ENCODE peak calls at places on chromosomes 13 and 19, in five cellular contexts. T is PC-9, X is neuronal stem cell, Q is trophoblast cell, A is GM23338. D is an unnamed sample.

GRCh38 chr13:25068810-25069209 is 27.1 kb upstream of the PABPC3 start:
- DNase-seq in T (no peak), X (no peak), Q (no peak), A (no peak), D (no peak)

GRCh38 chr19:1883784-1884183 is 1.5 kb downstream of the ABHD17A start:
- DNase-seq in T (no peak), X (no peak), Q (no peak), A (no peak), D (no peak)

GRCh38 chr19:42081584-42082258 is 5.8 kb downstream of the ZNF574 start:
- DNase-seq in T (no peak), X (no peak), Q (no peak), A (peak; percentile 46), D (peak; percentile 69)

GRCh38 chr19:7386308-7386707 is 37.6 kb downstream of the ARHGEF18 start:
- DNase-seq in T (peak; percentile 57), X (no peak), Q (peak; percentile 89), A (peak; percentile 52), D (no peak)

GRCh38 chr13:24683833-24684599 is 3.8 kb downstream of the ATP12A start:
- DNase-seq in T (peak; percentile 51), X (peak; percentile 59), Q (no peak), A (peak; percentile 88), D (peak; percentile 40)

GRCh38 chr19:6262519-6262918 is 17.3 kb downstream of the MLLT1 start:
- DNase-seq in T (no peak), X (no peak), Q (no peak), A (no peak), D (no peak)

GRCh38 chr13:99389520-99390304 is 82.5 kb upstream of the GPR183 start:
- DNase-seq in T (no peak), X (no peak), Q (no peak), A (no peak), D (no peak)

GRCh38 chr13:114311908-114312307 is 2.4 kb upstream of the CHAMP1 start:
- DNase-seq in T (no peak), X (no peak), Q (no peak), A (no peak), D (no peak)

GRCh38 chr13:113880651-113881611 is 17.1 kb upstream of the GAS6 start:
- DNase-seq in T (no peak), X (no peak), Q (no peak), A (no peak), D (no peak)

GRCh38 chr19:11024259-11024658 is 63.4 kb downstream of the SMARCA4 start:
- DNase-seq in T (no peak), X (no peak), Q (no peak), A (no peak), D (no peak)

GRCh38 chr19:30339624-30340525 is 32.3 kb upstream of the ZNF536 start:
- DNase-seq in T (no peak), X (no peak), Q (no peak), A (no peak), D (no peak)

GRCh38 chr19:55452381-55453325 is 8.8 kb downstream of the ISOC2 start:
- DNase-seq in T (no peak), X (peak; percentile 92), Q (no peak), A (peak; percentile 95), D (peak; percentile 70)

GRCh38 chr19:6667114-6667627 is 2.8 kb downstream of the TNFSF14 start:
- DNase-seq in T (peak; percentile 60), X (no peak), Q (peak; percentile 84), A (no peak), D (no peak)

GRCh38 chr19:42253245-42254082 is 1.5 kb downstream of the ERF start:
- DNase-seq in T (peak; percentile 64), X (peak; percentile 73), Q (peak; percentile 20), A (peak; percentile 79), D (peak; percentile 68)

GRCh38 chr13:113652404-113653263 is 5.4 kb downstream of the ATP4B start:
- DNase-seq in T (no peak), X (no peak), Q (no peak), A (no peak), D (no peak)

GRCh38 chr19:2087621-2088100 is 8.5 kb downstream of the MOB3A start:
- DNase-seq in T (no peak), X (no peak), Q (peak; percentile 19), A (no peak), D (no peak)

GRCh38 chr19:1492474-1493006 is 1.6 kb downstream of the REEP6 start:
- DNase-seq in T (no peak), X (no peak), Q (no peak), A (no peak), D (no peak)

GRCh38 chr19:17686027-17686511 is 2.1 kb downstream of the UNC13A start:
- DNase-seq in T (no peak), X (no peak), Q (no peak), A (peak; percentile 69), D (peak; percentile 42)

GRCh38 chr13:86403213-86403612 is 604.0 kb upstream of the SLITRK6 start:
- DNase-seq in T (no peak), X (no peak), Q (no peak), A (no peak), D (no peak)

GRCh38 chr13:112851107-112852046 is 117.6 kb upstream of the MCF2L start:
- DNase-seq in T (no peak), X (no peak), Q (peak; percentile 93), A (no peak), D (no peak)

GRCh38 chr19:55146648-55147218 is 2.3 kb downstream of the TNNT1 start:
- DNase-seq in T (peak; percentile 91), X (no peak), Q (no peak), A (peak; percentile 96), D (no peak)

GRCh38 chr19:51948979-51949378 is 21.7 kb downstream of the ZNF613 start:
- DNase-seq in T (no peak), X (no peak), Q (no peak), A (peak; percentile 13), D (no peak)

GRCh38 chr13:111325941-111326620 is 5.6 kb downstream of the TEX29 start:
- DNase-seq in T (no peak), X (no peak), Q (no peak), A (no peak), D (no peak)

GRCh38 chr13:90690458-90691063 is 656.9 kb upstream of the MIR17HG start:
- DNase-seq in T (no peak), X (no peak), Q (no peak), A (no peak), D (no peak)

GRCh38 chr13:52744842-52745241 is 5.2 kb upstream of the CNMD start:
- DNase-seq in T (no peak), X (no peak), Q (no peak), A (no peak), D (no peak)

GRCh38 chr13:32829676-32830091 is 186.5 kb upstream of the KL start:
- DNase-seq in T (peak; percentile 74), X (no peak), Q (peak; percentile 88), A (no peak), D (peak; percentile 67)

GRCh38 chr13:94706101-94706853 is 6.1 kb downstream of the SOX21 start:
- DNase-seq in T (no peak), X (no peak), Q (no peak), A (peak; percentile 32), D (no peak)

GRCh38 chr13:20679879-20680278 is 23.6 kb upstream of the IL17D start:
- DNase-seq in T (no peak), X (no peak), Q (peak; percentile 14), A (no peak), D (no peak)

DNA sequence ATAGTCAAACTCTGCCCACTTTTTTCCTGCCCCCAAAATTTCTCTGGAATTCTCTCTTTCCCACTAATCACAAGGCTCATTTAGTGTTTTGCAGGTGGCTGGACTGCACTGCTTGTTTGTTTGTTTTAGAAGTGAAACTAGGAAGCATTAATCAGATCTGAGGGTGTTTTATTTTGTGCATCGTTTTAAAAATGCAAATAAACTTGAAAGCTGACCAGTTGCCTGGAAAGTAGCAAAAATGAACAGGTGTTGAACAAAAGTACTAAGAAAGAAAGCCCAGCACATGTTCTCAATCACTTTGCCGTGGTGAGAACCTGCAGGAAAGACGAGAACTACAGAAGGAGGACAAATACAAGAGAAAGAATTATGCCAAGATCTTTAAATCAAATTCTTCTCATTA is 365.5 kb downstream of the PCDH9 start:
- DNase-seq in T (no peak), X (no peak), Q (no peak), A (no peak), D (no peak)
- H2AFZ ChIP-seq in T (peak overlapping the region; percentile 46), X (no peak overlapping the region), Q (no peak overlapping the region), A (no peak overlapping the region), D (no peak overlapping the region)

GRCh38 chr13:40622246-40622645 is 44.2 kb downstream of the FOXO1 start:
- DNase-seq in T (no peak), X (no peak), Q (no peak), A (no peak), D (no peak)

GRCh38 chr13:40622761-40623160 is 43.7 kb downstream of the FOXO1 start:
- DNase-seq in T (no peak), X (no peak), Q (no peak), A (no peak), D (no peak)

GRCh38 chr13:40617801-40618356 is 48.6 kb downstream of the FOXO1 start:
- DNase-seq in T (no peak), X (no peak), Q (peak; percentile 34), A (no peak), D (no peak)

GRCh38 chr13:40618581-40619478 is 47.6 kb downstream of the FOXO1 start:
- DNase-seq in T (no peak), X (no peak), Q (peak; percentile 57), A (no peak), D (no peak)

DNA sequence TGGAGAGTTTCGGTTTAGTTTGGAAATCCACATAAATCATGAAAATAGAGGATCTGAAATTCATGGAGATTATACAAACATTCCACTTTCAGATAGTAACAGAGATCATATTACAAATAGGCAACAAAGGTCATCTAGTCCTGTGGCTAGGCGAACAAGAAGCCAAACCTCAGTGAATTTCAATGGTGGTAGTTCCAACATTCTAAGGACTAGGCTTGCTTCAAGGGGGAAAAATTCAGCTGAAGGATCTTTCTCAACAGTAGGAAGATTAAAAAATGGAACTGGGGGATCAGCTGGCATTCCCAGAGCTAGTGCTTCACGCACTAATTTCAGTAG is 47.0 kb downstream of the FOXO1 start:
- DNase-seq in T (no peak), X (no peak), Q (no peak), A (no peak), D (no peak)
- H2AFZ ChIP-seq in T (no peak overlapping the region), X (no peak overlapping the region), Q (no peak overlapping the region), A (no peak overlapping the region), D (no peak overlapping the region)

GRCh38 chr19:53037101-53038097 is 7.1 kb upstream of the ERVV-2 start:
- DNase-seq in T (peak; percentile 70), X (no peak), Q (peak; percentile 57), A (peak; percentile 87), D (no peak)
- H2AFZ ChIP-seq in T (peak overlapping the region; percentile 97), X (peak overlapping the region; percentile 79), Q (no peak overlapping the region), A (peak overlapping the region; percentile 100), D (no peak overlapping the region)

DNA sequence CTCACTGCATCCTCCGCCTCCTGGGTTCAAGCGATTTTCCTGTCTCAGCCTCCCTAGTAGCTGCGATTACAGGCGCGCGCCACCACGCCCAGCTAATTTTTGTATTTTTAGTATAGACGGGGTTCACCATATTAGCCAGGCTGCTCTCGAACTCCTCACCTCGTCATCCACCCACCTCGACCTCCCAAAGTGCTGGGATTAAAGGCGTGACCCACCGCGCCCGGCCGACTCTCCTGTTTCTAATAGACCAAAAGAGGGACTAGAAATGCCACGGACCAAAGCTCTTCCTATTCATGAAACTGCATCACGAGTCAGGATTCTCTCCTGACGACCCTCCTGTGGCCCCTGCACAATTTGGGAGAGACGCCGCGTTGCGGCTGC is 563 bp downstream of the ZNF43 start:
- DNase-seq in T (no peak), X (no peak), Q (no peak), A (no peak), D (no peak)
- H2AFZ ChIP-seq in T (peak overlapping the region; percentile 95), X (peak overlapping the region; percentile 84), Q (peak overlapping the region; percentile 95), A (peak overlapping the region; percentile 76), D (peak overlapping the region; percentile 60)

GRCh38 chr13:26557051-26557392 is 461 bp upstream of the WASF3 start:
- DNase-seq in T (no peak), X (no peak), Q (peak; percentile 3), A (no peak), D (no peak)
- H2AFZ ChIP-seq in T (peak overlapping the region; percentile 24), X (peak overlapping the region; percentile 92), Q (peak overlapping the region; percentile 66), A (peak overlapping the region; percentile 90), D (peak overlapping the region; percentile 99)

D was measured in mesenchymal stem cell.